ENCODE peak calls at places on chromosomes 13 and 19, in eight cellular contexts. E, W, S, G, F, Q, U and R are unnamed samples.

GRCh38 chr19:51572908-51573307 is 1.8 kb downstream of the ZNF175 start:
- DNase-seq in E (no peak), W (no peak), S (no peak), G (no peak), F (peak; percentile 95), Q (peak; percentile 63), U (no peak), R (no peak)

GRCh38 chr13:60976367-60976766 is 439.3 kb downstream of the PCDH20 start:
- DNase-seq in E (no peak), W (no peak), S (no peak), G (no peak), F (no peak), Q (no peak), U (no peak), R (no peak)

GRCh38 chr19:34173145-34173956 is 1.0 kb downstream of the LSM14A start:
- DNase-seq in E (no peak), W (peak; percentile 93), S (peak; percentile 21), G (peak; percentile 40), F (peak; percentile 61), Q (peak; percentile 48), U (peak; percentile 72), R (peak; percentile 64)

GRCh38 chr13:113053801-113054604 is 51.6 kb upstream of the F7 start:
- DNase-seq in E (no peak), W (no peak), S (no peak), G (no peak), F (no peak), Q (no peak), U (no peak), R (no peak)

GRCh38 chr13:30551194-30551593 is 66.5 kb upstream of the USPL1 start:
- DNase-seq in E (no peak), W (peak; percentile 64), S (peak; percentile 14), G (peak; percentile 83), F (peak; percentile 58), Q (no peak), U (peak; percentile 85), R (peak; percentile 46)

GRCh38 chr13:88707652-88708051 is 1036.5 kb downstream of the SLITRK5 start:
- DNase-seq in E (no peak), W (no peak), S (no peak), G (no peak), F (no peak), Q (no peak), U (peak; percentile 51), R (no peak)

GRCh38 chr19:39937094-39937493 is 2.7 kb upstream of the FCGBP start:
- DNase-seq in E (peak; percentile 36), W (no peak), S (no peak), G (no peak), F (no peak), Q (no peak), U (no peak), R (no peak)

GRCh38 chr13:25901460-25902376 is 150.1 kb downstream of the SHISA2 start:
- DNase-seq in E (peak; percentile 75), W (peak; percentile 48), S (no peak), G (peak; percentile 11), F (peak; percentile 96), Q (peak; percentile 86), U (no peak), R (peak; percentile 67)

GRCh38 chr19:9329999-9330398 is 6.0 kb downstream of the ZNF559 start:
- DNase-seq in E (no peak), W (no peak), S (no peak), G (no peak), F (no peak), Q (no peak), U (no peak), R (no peak)

GRCh38 chr13:112828082-112828699 is 138.4 kb downstream of the ATP11A start:
- DNase-seq in E (no peak), W (no peak), S (no peak), G (peak; percentile 30), F (no peak), Q (no peak), U (no peak), R (no peak)

DNA sequence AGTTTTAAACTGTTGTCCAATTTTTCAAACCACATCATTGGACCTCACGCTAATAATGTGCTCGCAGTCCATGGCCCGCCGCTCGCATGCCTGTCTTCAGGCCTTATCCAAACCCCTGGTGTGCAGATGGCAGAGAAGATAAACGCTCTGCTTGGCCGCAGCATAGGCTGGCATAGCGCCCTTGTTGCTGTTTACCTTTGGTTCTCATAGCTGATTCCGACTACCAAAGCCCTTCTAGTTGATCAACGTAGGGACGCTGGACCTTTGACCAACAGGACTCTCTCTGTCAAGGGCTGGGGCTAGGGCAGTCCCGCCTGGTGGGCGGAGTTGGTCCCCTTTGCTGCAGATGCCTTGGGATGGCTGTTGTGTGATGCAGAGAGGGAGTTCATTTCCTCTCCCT is 23.4 kb upstream of the QTRT1 start:
- DNase-seq in E (no peak), W (no peak), S (no peak), G (no peak), F (no peak), Q (no peak), U (no peak), R (no peak)
- H3K79me2 ChIP-seq in E (no peaks in the 10 kb centered on the region), W (peaks cover 77% of the 10 kb centered on the region), S (peaks cover 58% of the 10 kb centered on the region), G (peaks cover 47% of the 10 kb centered on the region), F (peaks cover 61% of the 10 kb centered on the region), Q (peaks cover 94% of the 10 kb centered on the region), U (peaks cover 45% of the 10 kb centered on the region), R (peaks cover 74% of the 10 kb centered on the region)

GRCh38 chr19:36115453-36116343 is at the start of gene TBCB:
- DNase-seq in E (no peak), W (peak; percentile 61), S (peak; percentile 89), G (peak; percentile 60), F (no peak), Q (peak; percentile 14), U (peak; percentile 81), R (no peak)

GRCh38 chr19:36114763-36115452 is at the start of gene POLR2I:
- DNase-seq in E (peak; percentile 97), W (peak; percentile 100), S (peak; percentile 99), G (peak; percentile 99), F (peak; percentile 97), Q (peak; percentile 100), U (peak; percentile 100), R (peak; percentile 99)

GRCh38 chr19:36113425-36113824 is 1.2 kb downstream of the POLR2I start:
- DNase-seq in E (no peak), W (no peak), S (no peak), G (no peak), F (no peak), Q (no peak), U (no peak), R (no peak)

GRCh38 chr19:36113895-36114762 is 546 bp downstream of the POLR2I start:
- DNase-seq in E (no peak), W (peak; percentile 64), S (peak; percentile 36), G (peak; percentile 38), F (peak; percentile 25), Q (peak; percentile 23), U (peak; percentile 73), R (peak; percentile 61)

DNA sequence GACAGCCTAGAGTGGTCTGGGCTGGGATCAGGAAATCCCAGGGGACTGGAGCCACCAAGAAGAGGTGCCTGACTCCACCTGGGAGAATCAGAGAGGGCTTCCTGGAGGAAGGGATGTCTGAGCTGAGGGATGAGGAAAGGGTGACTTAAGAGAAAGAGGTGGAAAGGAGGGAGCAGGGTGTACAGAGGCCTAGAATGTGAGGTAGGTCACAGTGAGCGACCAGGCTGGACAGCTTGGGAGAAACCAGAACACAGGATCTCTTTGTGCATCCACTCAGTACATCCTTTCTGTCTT is 1.0 kb downstream of the TBCB start:
- DNase-seq in E (no peak), W (no peak), S (no peak), G (no peak), F (no peak), Q (no peak), U (no peak), R (no peak)
- H3K79me2 ChIP-seq in E (peaks cover 24% of the 10 kb centered on the region), W (peaks cover 9% of the 10 kb centered on the region), S (peaks cover 14% of the 10 kb centered on the region), G (peaks cover 13% of the 10 kb centered on the region), F (peaks cover 28% of the 10 kb centered on the region), Q (peaks cover 40% of the 10 kb centered on the region), U (peaks cover 25% of the 10 kb centered on the region), R (peaks cover 32% of the 10 kb centered on the region)

DNA sequence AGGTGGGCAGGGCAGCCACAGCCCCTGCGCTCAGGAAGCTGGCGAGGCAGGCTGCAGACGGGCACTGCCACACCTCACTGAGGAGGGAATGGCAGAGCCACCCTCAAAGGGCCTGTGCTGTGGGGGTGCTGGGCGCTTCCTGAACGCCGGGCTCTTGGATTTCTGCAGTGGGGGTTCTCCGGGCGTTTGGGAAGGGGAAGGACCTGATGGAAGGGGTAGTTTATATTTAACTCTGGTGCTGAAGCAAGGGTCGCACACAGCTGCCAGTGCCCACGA is 10.5 kb downstream of the GNA11 start:
- DNase-seq in E (no peak), W (no peak), S (no peak), G (no peak), F (no peak), Q (no peak), U (no peak), R (no peak)
- H3K79me2 ChIP-seq in E (no peaks in the 10 kb centered on the region), W (peaks cover 26% of the 10 kb centered on the region), S (peaks cover 85% of the 10 kb centered on the region), G (no peaks in the 10 kb centered on the region), F (peaks cover 90% of the 10 kb centered on the region), Q (peaks cover 94% of the 10 kb centered on the region), U (no peaks in the 10 kb centered on the region), R (peaks cover 98% of the 10 kb centered on the region)

DNA sequence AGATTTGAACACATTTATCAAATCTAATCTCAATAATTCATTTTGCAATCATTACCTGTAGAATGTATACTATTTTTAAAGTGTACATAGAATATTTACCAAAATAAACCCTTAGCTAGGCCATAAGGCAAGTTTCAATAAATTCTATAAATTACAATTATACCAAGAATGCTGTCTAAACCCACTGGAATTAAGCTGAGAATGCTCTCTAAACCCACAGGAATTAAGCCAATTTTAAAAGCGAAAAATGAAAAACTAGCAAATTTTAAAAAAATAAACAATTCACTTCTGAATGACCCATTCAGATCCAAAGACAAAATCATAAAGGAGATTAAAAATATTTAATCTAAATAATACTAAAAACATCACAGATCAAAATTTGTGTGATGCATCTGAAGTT is 540.3 kb upstream of the NBEA start:
- DNase-seq in E (no peak), W (no peak), S (no peak), G (no peak), F (no peak), Q (no peak), U (no peak), R (no peak)
- H3K79me2 ChIP-seq in E (no peaks in the 10 kb centered on the region), W (no peaks in the 10 kb centered on the region), S (no peaks in the 10 kb centered on the region), G (no peaks in the 10 kb centered on the region), F (no peaks in the 10 kb centered on the region), Q (no peaks in the 10 kb centered on the region), U (no peaks in the 10 kb centered on the region), R (no peaks in the 10 kb centered on the region)

DNA sequence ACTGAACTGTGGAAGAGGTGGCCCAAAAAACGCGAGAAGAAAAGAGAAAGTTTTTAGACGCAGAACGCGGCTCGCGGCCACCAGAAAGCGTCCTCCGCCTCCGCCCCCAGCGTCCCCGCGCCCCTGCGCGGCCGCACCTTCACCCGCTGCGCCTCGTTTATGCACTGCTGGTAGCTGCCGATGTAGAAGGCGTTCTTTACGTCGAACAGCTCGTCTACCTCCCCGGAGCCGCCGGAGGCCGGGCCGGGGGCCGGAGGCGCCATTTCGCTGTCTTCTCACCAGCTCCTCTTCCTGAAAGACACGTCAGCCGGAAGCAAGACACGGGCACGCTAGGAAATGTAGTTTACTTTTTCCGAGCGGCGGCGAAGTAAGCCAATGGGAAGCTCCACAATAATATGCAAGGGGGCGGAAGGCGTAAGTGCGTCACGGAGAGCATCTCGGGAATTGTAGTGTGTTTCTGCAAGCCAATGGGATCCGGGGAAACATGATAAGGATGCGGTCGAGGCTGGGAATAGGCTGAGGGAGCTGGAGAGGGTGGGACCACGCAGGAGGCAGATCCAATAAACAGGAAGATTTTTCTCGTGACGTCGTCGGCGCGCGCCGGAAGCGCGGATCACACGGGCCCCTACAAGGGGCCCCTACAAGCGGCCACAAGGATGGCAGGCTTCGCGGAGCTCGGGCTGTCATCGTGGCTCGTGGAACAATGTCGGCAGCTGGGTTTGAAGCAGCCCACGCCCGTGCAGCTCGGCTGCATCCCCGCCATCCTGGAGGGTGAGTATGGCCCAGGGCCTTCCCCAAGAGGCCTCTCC is at the start of the genes COPE and DDX49:
- DNase-seq in E (peak; percentile 100), W (peak; percentile 100), S (peak; percentile 100), G (peak; percentile 100), F (peak; percentile 99), Q (peak; percentile 100), U (peak; percentile 100), R (peak; percentile 99)
- H3K79me2 ChIP-seq in E (peaks cover 49% of the 10 kb centered on the region), W (peaks cover 24% of the 10 kb centered on the region), S (peaks cover 62% of the 10 kb centered on the region), G (peaks cover 48% of the 10 kb centered on the region), F (peaks cover 68% of the 10 kb centered on the region), Q (peaks cover 78% of the 10 kb centered on the region), U (peaks cover 62% of the 10 kb centered on the region), R (peaks cover 60% of the 10 kb centered on the region)